ENCODE peak calls at places on chromosomes 7 and 10, in seven cellular contexts. A is colonic mucosa; K is AG09319; C is GM19239; Z is stimulated activated CD4-positive, alpha-beta T cell treated with anti-CD3 and anti-CD28 coated beads, Interleukin-1b, Interleukin-23, amount 100 ng/mL, for 1 hour; M is RPMI7951; G is RWPE1. S is an unnamed sample.

GRCh38 chr10:49761789-49762565 is at the start of gene OGDHL:
- DNase-seq in A (peak), K (peak), C (peak), Z (no peak), M (peak), G (peak), S (peak)

GRCh38 chr10:22429146-22429545 is 83.8 kb downstream of the SPAG6 start:
- DNase-seq in A (no peak), K (no peak), C (no peak), Z (no peak), M (no peak), G (no peak), S (no peak)

GRCh38 chr10:132618158-132618924 is 80.8 kb downstream of the INPP5A start:
- DNase-seq in A (no peak), K (no peak), C (no peak), Z (no peak), M (peak), G (no peak), S (no peak)

GRCh38 chr10:101217450-101218281 is 11.6 kb downstream of the LBX1 start:
- DNase-seq in A (no peak), K (no peak), C (no peak), Z (no peak), M (peak), G (no peak), S (no peak)

GRCh38 chr10:75261813-75262725 is 26.3 kb upstream of the COMTD1 start:
- DNase-seq in A (peak), K (no peak), C (no peak), Z (no peak), M (no peak), G (peak), S (no peak)

GRCh38 chr10:121681982-121682687 is 83.9 kb upstream of the FGFR2 start:
- DNase-seq in A (no peak), K (no peak), C (no peak), Z (no peak), M (no peak), G (no peak), S (no peak)

GRCh38 chr10:10915215-10915614 is 102.5 kb upstream of the CELF2 start:
- DNase-seq in A (no peak), K (no peak), C (no peak), Z (no peak), M (no peak), G (no peak), S (no peak)

GRCh38 chr7:74106846-74107245 is 23.2 kb downstream of the LIMK1 start:
- DNase-seq in A (no peak), K (no peak), C (no peak), Z (no peak), M (no peak), G (no peak), S (no peak)

GRCh38 chr7:45136106-45137060 is 21.2 kb upstream of the RAMP3 start:
- DNase-seq in A (peak), K (peak), C (peak), Z (peak), M (peak), G (peak), S (peak)

GRCh38 chr10:30270247-30270646 is 78.8 kb downstream of the MTPAP start:
- DNase-seq in A (no peak), K (no peak), C (no peak), Z (no peak), M (no peak), G (no peak), S (no peak)

GRCh38 chr10:23445591-23445990 is 6.7 kb downstream of the OTUD1 start:
- DNase-seq in A (no peak), K (no peak), C (no peak), Z (no peak), M (no peak), G (no peak), S (no peak)